ENCODE peak calls at places on chromosomes 16 and 17, in seven cellular contexts. C is astrocyte, D is A673, R is prostate gland, Y is BJ, O is ascending aorta, G is fibroblast of pulmonary artery. M is an unnamed sample.

GRCh38 chr16:10988164-10988803 is 43.9 kb downstream of the CLEC16A start:
- DNase-seq in G (no peak), Y (no peak), C (no peak), O (no peak), R (no peak), D (no peak), M (peak; percentile 26)

GRCh38 chr17:63478814-63479494 is 2.1 kb downstream of the ACE start:
- DNase-seq in D (peak; percentile 84), R (peak; percentile 79), O (no peak), G (peak; percentile 95), Y (peak; percentile 63), C (peak; percentile 85), M (peak; percentile 85)

GRCh38 chr17:72591500-72592241 is 470.9 kb downstream of the SOX9 start:
- DNase-seq in D (peak; percentile 22), R (no peak), Y (no peak), C (peak; percentile 37), G (peak; percentile 30), O (no peak), M (no peak)

GRCh38 chr17:47323382-47324223 is at the start of gene EFCAB13:
- DNase-seq in Y (no peak), G (peak; percentile 86), C (peak; percentile 65), D (peak; percentile 62), R (peak; percentile 83), O (peak; percentile 62), M (peak; percentile 96)

GRCh38 chr16:8958344-8958808 is 5.3 kb downstream of the USP7 start:
- DNase-seq in R (no peak), C (peak; percentile 63), G (peak; percentile 40), D (no peak), O (no peak), Y (peak; percentile 39), M (peak; percentile 74)

GRCh38 chr16:76287466-76287865 is 10.3 kb downstream of the CNTNAP4 start:
- DNase-seq in D (no peak), R (no peak), G (no peak), O (no peak), C (no peak), Y (no peak), M (no peak)

GRCh38 chr17:74529243-74529642 is 2.0 kb downstream of the CD300LB start:
- DNase-seq in G (no peak), C (no peak), R (no peak), D (no peak), O (no peak), Y (no peak), M (no peak)

GRCh38 chr16:87416826-87417471 is 24.8 kb downstream of the MAP1LC3B start:
- DNase-seq in Y (no peak), O (no peak), C (peak; percentile 30), G (peak; percentile 73), D (peak; percentile 58), R (no peak), M (peak; percentile 47)

GRCh38 chr17:16593356-16594102 is 24.5 kb upstream of the ZNF287 start:
- DNase-seq in O (no peak), G (peak; percentile 50), D (no peak), R (no peak), C (no peak), Y (no peak), M (peak; percentile 67)

DNA sequence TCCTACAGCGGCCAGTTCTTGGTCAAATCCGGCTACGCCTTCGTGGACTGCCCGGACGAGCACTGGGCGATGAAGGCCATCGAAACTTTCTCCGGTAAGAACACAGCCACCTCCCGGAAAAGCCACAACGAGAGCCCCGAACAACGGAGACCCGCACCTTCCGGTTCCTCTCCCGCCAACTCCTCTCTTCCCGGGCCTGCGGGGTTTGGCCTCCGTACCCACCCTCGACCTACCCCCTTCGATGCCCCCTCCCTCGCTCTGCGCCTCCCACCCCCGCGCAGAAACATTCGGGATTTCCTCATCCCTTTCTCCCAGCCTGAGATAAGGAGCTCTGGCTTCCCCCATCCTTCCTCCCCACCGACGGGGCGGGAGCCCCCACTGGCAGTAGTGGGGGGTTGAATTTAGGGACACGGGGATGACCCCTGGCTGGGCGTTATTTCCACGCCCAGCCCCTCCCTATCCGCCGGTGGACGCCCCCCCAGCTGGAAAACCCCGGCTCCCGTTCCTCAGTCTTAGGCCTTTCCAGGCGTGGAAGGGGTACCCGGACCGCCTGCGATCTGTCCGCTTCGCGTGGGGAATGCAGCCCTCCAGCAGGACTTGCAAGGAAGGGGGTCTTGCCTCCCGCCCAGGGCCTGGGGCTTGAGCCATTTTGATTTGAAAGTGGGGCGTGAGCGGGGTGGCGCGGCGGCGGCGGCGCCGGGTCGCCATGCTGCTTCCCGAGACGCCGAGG is 807 bp downstream of the IGF2BP1 start:
- DNase-seq in D (peak; percentile 66), O (no peak), C (no peak), G (no peak), Y (no peak), R (no peak), M (peak; percentile 68)
- TF ChIP-seq CTCF in D (no peak), O (no peak), C (no peak), G (no peak), Y (no peak), R (no peak), M (no peak)

DNA sequence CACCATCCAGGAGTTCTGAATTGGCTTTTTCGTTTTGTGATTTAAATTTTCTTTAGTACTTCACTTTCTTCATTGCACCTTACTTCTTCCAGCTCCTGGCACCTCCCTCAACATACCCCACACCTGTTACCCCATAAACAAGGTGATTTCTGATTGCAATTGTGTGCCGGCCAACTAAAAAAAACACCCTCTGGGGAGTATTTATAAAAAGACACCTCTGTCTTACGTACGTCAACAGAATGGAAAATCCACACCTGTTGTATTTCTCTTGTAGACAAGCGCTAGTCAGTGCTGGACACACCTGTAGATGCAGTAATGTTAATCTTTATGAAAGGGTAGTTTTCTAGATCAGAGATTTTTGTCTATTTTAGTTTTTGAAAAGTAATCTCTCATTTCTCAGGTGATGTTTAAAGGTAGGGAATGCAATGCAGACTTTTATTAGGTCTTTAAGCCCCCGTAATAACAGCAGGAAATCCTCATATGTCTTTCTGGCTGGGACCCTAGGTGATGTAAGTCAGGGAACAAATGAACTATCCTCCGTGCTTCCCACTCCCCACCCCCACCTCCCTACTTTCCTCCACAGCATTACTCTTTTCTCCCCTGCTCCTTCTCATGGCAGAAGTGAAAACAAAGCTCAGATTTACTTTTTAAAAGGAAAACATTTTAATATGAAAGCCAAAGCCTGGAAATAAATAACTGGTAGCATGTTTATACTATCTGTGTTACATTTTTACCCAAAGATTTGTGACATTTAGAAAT is 4.2 kb downstream of the MSI2 start:
- DNase-seq in D (no peak), Y (no peak), O (no peak), R (no peak), C (no peak), G (no peak), M (no peak)
- H3K4me3 ChIP-seq in D (no peak overlapping the region), Y (no peak overlapping the region), O (no peak overlapping the region), R (no peak overlapping the region), C (no peak overlapping the region), G (no peak overlapping the region), M (no peak overlapping the region)

DNA sequence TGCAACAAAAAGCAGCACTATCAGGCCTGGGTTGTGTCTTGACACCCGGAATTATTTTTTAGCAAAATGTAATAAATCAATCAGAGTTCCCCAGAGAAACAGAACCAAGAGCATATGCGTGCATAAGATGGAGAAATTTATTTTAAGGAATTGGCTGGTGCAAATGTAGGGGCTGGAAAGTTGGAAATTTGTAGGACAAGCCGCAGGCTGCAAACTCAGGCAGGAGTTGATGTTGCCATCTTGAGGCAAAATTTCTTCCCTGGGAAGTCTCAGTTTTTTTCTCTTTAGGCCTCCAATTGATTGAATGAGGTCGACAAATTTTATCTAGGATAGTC is 158.9 kb upstream of the FAM20A start:
- DNase-seq in Y (no peak), D (no peak), R (no peak), G (no peak), C (no peak), O (no peak), M (no peak)
- TF ChIP-seq CTCF in Y (no peak), D (no peak), R (no peak), G (no peak), C (no peak), O (no peak), M (no peak)

DNA sequence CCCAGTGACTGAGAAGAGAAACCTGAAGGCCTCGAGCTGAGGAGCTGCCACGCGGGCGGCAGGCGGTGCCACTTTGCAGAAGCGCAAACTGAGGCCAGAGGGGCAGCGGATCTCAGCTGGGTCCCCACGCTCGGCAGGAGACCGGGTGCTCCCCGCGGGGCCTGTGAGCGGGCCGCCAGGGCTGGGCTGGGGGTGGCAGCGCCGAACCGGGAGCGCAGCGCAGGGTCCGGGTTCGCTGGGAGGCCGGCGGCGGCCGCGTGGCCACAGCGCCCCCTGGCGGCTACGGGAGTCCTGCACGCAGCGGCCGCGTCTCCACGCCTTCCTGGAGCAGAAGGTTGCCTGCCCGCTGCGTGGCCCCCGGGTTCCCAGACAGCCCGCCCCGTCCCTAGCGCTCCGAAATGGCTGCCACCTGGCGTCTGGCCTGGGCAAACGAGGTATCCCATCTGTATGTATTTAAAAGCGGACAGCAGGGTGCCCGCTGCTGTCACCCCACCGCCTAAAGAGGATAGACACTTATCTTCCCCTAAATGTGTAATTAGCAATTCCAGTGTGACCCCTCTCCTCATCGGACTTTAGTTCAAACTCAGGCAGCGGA is 96.1 kb upstream of the CDH5 start:
- DNase-seq in R (peak; percentile 10), Y (no peak), G (peak; percentile 71), C (no peak), O (no peak), D (peak; percentile 90), M (peak; percentile 79)
- H3K4me3 ChIP-seq in R (peak overlapping the region; percentile 11), Y (no peak overlapping the region), G (no peak overlapping the region), C (peak overlapping the region; percentile 22), O (peak overlapping the region; percentile 54), D (no peak overlapping the region), M (no peak overlapping the region)

DNA sequence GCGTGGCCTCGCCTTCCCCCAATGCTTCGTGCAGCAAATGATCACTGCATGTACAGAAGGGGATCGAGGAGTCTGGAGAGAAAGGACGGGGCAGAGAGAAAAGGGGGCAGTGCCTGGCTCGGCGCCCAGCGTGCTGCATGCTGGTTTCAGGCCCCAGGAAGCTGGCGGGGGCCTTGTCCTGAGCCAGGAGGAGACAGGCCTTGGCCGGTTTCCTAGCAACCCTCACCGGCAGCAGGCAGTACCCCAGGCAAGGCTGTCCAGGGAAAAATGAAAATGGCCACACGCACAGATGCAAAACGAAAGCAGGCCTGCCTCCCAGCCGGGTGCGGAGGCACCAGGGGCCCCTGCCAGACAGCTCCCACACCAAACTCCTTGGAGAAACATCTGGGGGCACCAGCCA is 126.3 kb downstream of the ZFHX3 start:
- DNase-seq in O (no peak), D (peak; percentile 43), R (no peak), Y (no peak), C (peak; percentile 50), G (peak; percentile 71), M (no peak)
- TF ChIP-seq CTCF in O (no peak), D (no peak), R (no peak), Y (no peak), C (no peak), G (no peak), M (no peak)

GRCh38 chr16:24543949-24544348 is 4.6 kb downstream of the RBBP6 start:
- DNase-seq in R (no peak), D (no peak), O (no peak), Y (no peak), C (peak; percentile 8), G (no peak), M (no peak)
- H3K4me3 ChIP-seq in R (no peak overlapping the region), D (peak overlapping the region; percentile 94), O (peak overlapping the region; percentile 80), Y (no peak overlapping the region), C (peak overlapping the region; percentile 9), G (peak overlapping the region; percentile 7), M (peak overlapping the region; percentile 93)

M was measured in NB4.